ENCODE peak calls at places on chromosomes 4 and X, in six cellular contexts. A is mesenchymal stem cell, V is neuronal stem cell, S is IMR-90, O is H1, N is trophoblast cell. L is an unnamed sample.

GRCh38 chrX:15447985-15448639 is 45.0 kb downstream of the PIR start:
- DNase-seq in S (peak), A (peak), O (no peak), N (no peak), V (peak), L (no peak)

GRCh38 chr4:147994491-147995385 is 262.9 kb downstream of the ARHGAP10 start:
- DNase-seq in N (no peak), A (no peak), V (no peak), O (no peak), S (peak), L (no peak)

GRCh38 chr4:949656-950055 is 17.4 kb downstream of the TMEM175 start:
- DNase-seq in A (no peak), V (no peak), N (no peak), O (no peak), S (no peak), L (no peak)

GRCh38 chr4:152713951-152714705 is 34.3 kb upstream of the TMEM154 start:
- DNase-seq in A (no peak), O (no peak), V (no peak), S (no peak), N (no peak), L (no peak)

GRCh38 chr4:88860594-88860993 is 163.0 kb upstream of the NAP1L5 start:
- DNase-seq in V (no peak), N (no peak), A (no peak), S (peak), O (no peak), L (no peak)

GRCh38 chrX:118520858-118521206 is 25.2 kb downstream of the DOCK11 start:
- DNase-seq in A (no peak), V (no peak), S (no peak), O (no peak), N (no peak), L (no peak)

GRCh38 chr4:169263791-169264392 is 6.9 kb downstream of the SH3RF1 start:
- DNase-seq in V (no peak), S (no peak), N (no peak), A (no peak), O (peak), L (no peak)

GRCh38 chr4:38909015-38909414 is 41.4 kb downstream of the FAM114A1 start:
- DNase-seq in S (no peak), N (no peak), V (no peak), O (no peak), A (no peak), L (no peak)

DNA sequence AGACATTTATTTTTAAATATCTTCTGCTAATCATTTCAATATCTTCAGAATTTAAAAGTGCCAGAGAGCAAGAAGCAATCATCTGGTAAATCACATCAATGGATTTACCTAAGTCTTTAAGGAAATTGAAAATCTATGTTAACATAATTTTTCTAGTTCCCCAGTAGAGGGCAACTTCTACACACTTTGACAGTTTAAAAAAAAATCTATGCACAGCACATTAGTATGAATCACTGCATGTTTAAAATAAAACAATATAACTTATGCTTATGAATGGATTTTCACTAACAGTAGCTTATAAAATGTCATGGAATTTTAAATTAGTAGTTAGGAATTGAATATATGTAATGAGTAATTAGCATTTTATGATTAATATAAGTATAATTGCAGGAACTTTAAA is 126.5 kb downstream of the REELD1 start:
- DNase-seq in O (no peak), N (no peak), S (peak), V (no peak), A (peak), L (no peak)
- H3K14ac ChIP-seq in O (no peak), N (no peak), S (no peak), V (no peak), A (no peak), L (no peak)

GRCh38 chrX:130637591-130637990 is 235.8 kb downstream of the RBMX2 start:
- DNase-seq in N (no peak), A (peak), S (peak), V (no peak), O (no peak), L (no peak)

GRCh38 chrX:130631011-130631410 is 229.2 kb downstream of the RBMX2 start:
- DNase-seq in S (no peak), N (no peak), O (no peak), V (no peak), A (no peak), L (no peak)

DNA sequence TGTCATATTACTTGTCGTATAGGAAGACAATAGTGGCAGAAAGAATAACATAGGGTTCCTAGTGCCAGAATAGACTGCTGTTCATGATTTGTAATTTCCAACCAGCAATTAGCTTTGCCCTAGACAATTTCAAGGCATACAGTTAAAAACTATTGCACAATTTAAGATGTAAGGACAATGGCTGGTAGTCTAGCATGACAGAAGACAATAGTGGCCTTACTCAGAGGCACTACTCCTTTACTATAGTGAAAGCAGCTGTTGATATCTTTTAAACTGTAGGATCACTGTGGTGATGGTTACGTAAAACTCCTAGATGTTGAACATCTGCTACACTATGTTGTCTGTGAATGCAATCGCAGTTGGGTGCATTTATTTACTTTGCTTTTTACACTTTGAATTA is 234.5 kb downstream of the RBMX2 start:
- DNase-seq in V (no peak), O (no peak), A (no peak), S (no peak), N (no peak), L (no peak)
- H3K14ac ChIP-seq in V (no peak), O (no peak), A (no peak), S (no peak), N (no peak), L (no peak)

GRCh38 chr4:85808864-85809263 is 333.9 kb downstream of the ARHGAP24 start:
- DNase-seq in A (no peak), N (no peak), O (no peak), V (no peak), S (no peak), L (no peak)
- H3K14ac ChIP-seq in A (no peak), N (no peak), O (no peak), V (no peak), S (no peak), L (no peak)

GRCh38 chr4:55087930-55088293 is 37.5 kb downstream of the KDR start:
- DNase-seq in N (no peak), A (no peak), O (no peak), V (no peak), S (no peak), L (no peak)
- H3K14ac ChIP-seq in N (no peak), A (no peak), O (no peak), V (no peak), S (no peak), L (no peak)

GRCh38 chrX:43629229-43629628 is 26.9 kb upstream of the MAOA start:
- DNase-seq in N (no peak), A (no peak), O (no peak), S (no peak), V (no peak), L (no peak)

GRCh38 chrX:43631841-43632240 is 24.3 kb upstream of the MAOA start:
- DNase-seq in O (no peak), V (no peak), N (peak), S (no peak), A (no peak), L (no peak)

GRCh38 chrX:43633081-43633480 is 23.0 kb upstream of the MAOA start:
- DNase-seq in V (no peak), N (no peak), O (no peak), S (no peak), A (no peak), L (no peak)

GRCh38 chrX:43633757-43634156 is 22.3 kb upstream of the MAOA start:
- DNase-seq in V (no peak), O (no peak), A (no peak), S (no peak), N (peak), L (no peak)
- H3K14ac ChIP-seq in V (no peak), O (no peak), A (no peak), S (no peak), N (no peak), L (no peak)

GRCh38 chrX:110315541-110315940 is 2.3 kb downstream of the AMMECR1 start:
- DNase-seq in A (no peak), N (no peak), V (no peak), S (no peak), O (no peak), L (no peak)

GRCh38 chrX:110310000-110310790 is 7.7 kb downstream of the AMMECR1 start:
- DNase-seq in S (no peak), V (no peak), A (no peak), O (no peak), N (no peak), L (no peak)

GRCh38 chrX:110316351-110317078 is 1.4 kb downstream of the AMMECR1 start:
- DNase-seq in V (no peak), S (no peak), O (no peak), A (peak), N (no peak), L (no peak)

GRCh38 chrX:110310896-110311295 is 7.0 kb downstream of the AMMECR1 start:
- DNase-seq in N (no peak), V (no peak), O (no peak), A (peak), S (no peak), L (no peak)

DNA sequence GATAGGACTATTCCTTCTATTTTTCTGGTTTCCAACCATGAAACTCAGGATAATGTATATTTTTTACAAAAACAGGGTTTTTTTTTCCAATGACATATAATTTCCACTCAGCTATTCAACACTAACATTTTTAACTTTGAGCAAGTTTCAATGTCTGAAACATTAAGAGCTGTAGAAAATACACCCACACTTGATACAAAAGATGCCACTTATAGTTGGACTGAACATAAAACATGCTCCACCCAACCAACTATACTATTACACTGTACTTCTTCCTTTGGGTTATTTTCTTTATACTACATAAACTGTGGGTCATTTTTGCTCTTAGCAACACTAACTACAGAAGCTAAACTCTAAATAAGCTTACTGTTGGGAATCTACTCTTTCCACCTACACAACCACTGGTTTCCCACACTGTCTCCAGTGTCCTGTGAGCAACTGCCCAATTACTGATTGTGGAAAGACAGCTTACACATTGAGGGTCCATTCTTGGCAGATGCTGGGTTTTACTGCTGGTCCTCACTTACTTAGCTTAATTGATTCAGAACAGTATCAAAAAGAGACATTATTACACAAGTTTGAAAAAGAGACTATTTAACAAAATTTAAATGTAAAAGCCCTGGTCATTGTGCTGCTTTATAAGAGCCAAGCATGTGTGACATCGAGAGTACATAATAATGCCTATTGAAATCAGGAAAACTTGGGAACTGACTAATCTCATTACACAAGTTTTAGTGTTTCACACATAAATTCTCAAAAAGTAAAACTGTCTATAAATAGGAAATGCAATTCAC is 6.3 kb downstream of the AMMECR1 start:
- DNase-seq in S (no peak), O (no peak), V (no peak), A (no peak), N (no peak), L (no peak)
- H3K14ac ChIP-seq in S (no peak), O (no peak), V (no peak), A (no peak), N (no peak), L (no peak)

GRCh38 chrX:155068165-155068564 is 2.8 kb downstream of the CMC4 start:
- DNase-seq in V (no peak), N (peak), A (peak), O (no peak), S (peak), L (no peak)
- H3K14ac ChIP-seq in V (no peak), N (no peak), A (no peak), O (no peak), S (no peak), L (no peak)

GRCh38 chr4:44722001-44722400 is 4.4 kb downstream of the GNPDA2 start:
- DNase-seq in O (no peak), S (no peak), V (no peak), N (no peak), A (no peak), L (no peak)

GRCh38 chr4:44725861-44726820 is at the start of gene GNPDA2:
- DNase-seq in O (peak), A (peak), S (peak), N (peak), V (peak), L (peak)

GRCh38 chr4:44727471-44727870 is 1.1 kb upstream of the GNPDA2 start:
- DNase-seq in V (no peak), N (peak), S (no peak), O (no peak), A (no peak), L (no peak)

DNA sequence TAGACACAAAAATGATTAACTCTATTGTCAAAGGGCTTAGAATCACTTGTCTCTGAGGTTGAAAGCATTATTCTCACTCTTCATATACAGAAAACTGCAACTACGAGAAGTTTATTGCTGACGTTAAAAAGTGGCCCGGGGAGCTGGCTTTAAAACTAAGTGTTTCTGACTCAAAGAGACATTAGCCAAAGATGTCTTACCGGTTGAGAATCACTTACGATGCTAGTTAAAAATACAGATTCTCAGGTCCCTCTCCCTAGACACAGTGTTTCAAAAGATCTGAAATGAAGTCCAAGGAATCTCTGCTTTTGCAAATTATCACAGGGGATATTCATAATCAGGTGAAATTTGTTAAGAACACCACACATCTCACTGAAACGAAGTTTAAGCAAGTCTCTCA is 1.2 kb downstream of the GNPDA2 start:
- DNase-seq in V (no peak), S (peak), N (no peak), O (no peak), A (peak), L (no peak)
- H3K14ac ChIP-seq in V (no peak), S (peak), N (no peak), O (no peak), A (no peak), L (no peak)